ENCODE peak calls at places on chromosomes 5 and 9, in ten cellular contexts. T, P, X, Y, U, N, V, Z, G and B are unnamed samples.

GRCh38 chr5:78706825-78707224 is 58.3 kb upstream of the LHFPL2 start:
- DNase-seq in Y (no peak), N (no peak), T (no peak), V (no peak), U (no peak), P (no peak), X (no peak), Z (no peak), G (no peak), B (no peak)

GRCh38 chr5:149426931-149427330 is 47.8 kb upstream of the IL17B start:
- DNase-seq in P (no peak), X (no peak), Y (no peak), Z (no peak), N (no peak), V (no peak), U (no peak), T (no peak), G (no peak), B (no peak)

GRCh38 chr9:109286981-109287380 is 33.9 kb downstream of the EPB41L4B start:
- DNase-seq in T (no peak), U (no peak), P (no peak), Y (no peak), Z (no peak), N (no peak), G (peak), V (no peak), X (no peak), B (no peak)

GRCh38 chr5:159286420-159287035 is 23.4 kb downstream of the UBLCP1 start:
- DNase-seq in X (no peak), P (peak), G (peak), Z (no peak), T (peak), U (no peak), N (no peak), V (no peak), Y (peak), B (no peak)

GRCh38 chr9:73179594-73179993 is 27.9 kb downstream of the ANXA1 start:
- DNase-seq in U (no peak), Z (no peak), T (no peak), Y (no peak), P (no peak), X (no peak), N (no peak), G (no peak), V (no peak), B (no peak)

GRCh38 chr5:124962735-124963134 is 216.3 kb upstream of the ZNF608 start:
- DNase-seq in V (no peak), T (no peak), U (no peak), N (no peak), Y (no peak), X (no peak), P (no peak), G (no peak), Z (no peak), B (no peak)

GRCh38 chr5:132267166-132267739 is 9.8 kb downstream of the PDLIM4 start:
- DNase-seq in G (no peak), Y (no peak), P (no peak), Z (no peak), U (no peak), T (no peak), N (no peak), V (no peak), X (no peak), B (no peak)

GRCh38 chr9:21972361-21972760 is 21.8 kb downstream of the CDKN2A start:
- DNase-seq in Y (no peak), X (no peak), P (no peak), N (no peak), T (peak), U (no peak), V (no peak), Z (no peak), G (no peak), B (no peak)

GRCh38 chr9:134879664-134880483 is 736 bp upstream of the FCN2 start:
- DNase-seq in G (no peak), P (no peak), N (no peak), Y (no peak), Z (no peak), V (no peak), T (no peak), U (no peak), X (no peak), B (no peak)

GRCh38 chr9:34559616-34560546 is 29.6 kb downstream of the CNTFR start:
- DNase-seq in T (no peak), Z (no peak), V (peak), Y (no peak), P (no peak), X (no peak), U (no peak), G (no peak), N (no peak), B (no peak)

GRCh38 chr9:36592801-36593583 is 20.3 kb downstream of the MELK start:
- DNase-seq in X (no peak), G (no peak), N (no peak), T (peak), V (no peak), Y (no peak), Z (no peak), U (no peak), P (no peak), B (no peak)

GRCh38 chr9:2465921-2466460 is 155.6 kb upstream of the VLDLR start:
- DNase-seq in N (no peak), X (no peak), V (no peak), P (peak), Z (no peak), G (peak), T (no peak), Y (no peak), U (no peak), B (no peak)

GRCh38 chr5:140108093-140109049 is 5.5 kb upstream of the PURA start:
- DNase-seq in U (no peak), T (peak), N (no peak), P (no peak), Z (peak), X (peak), G (no peak), V (peak), Y (no peak), B (no peak)

GRCh38 chr5:143023447-143024096 is 253.4 kb downstream of the ARHGAP26 start:
- DNase-seq in V (no peak), P (no peak), T (no peak), Y (no peak), Z (peak), X (no peak), G (no peak), N (no peak), U (no peak), B (no peak)

GRCh38 chr5:34751807-34752736 is 86.9 kb upstream of the TTC23L start:
- DNase-seq in P (peak), N (no peak), U (no peak), T (no peak), Z (no peak), Y (no peak), V (no peak), X (no peak), G (no peak), B (no peak)

GRCh38 chr9:99824378-99825157 is 2.9 kb downstream of the NR4A3 start:
- DNase-seq in N (no peak), X (peak), P (peak), Y (peak), U (no peak), T (peak), Z (peak), V (peak), G (no peak), B (no peak)

GRCh38 chr9:123997665-123998277 is 13.8 kb upstream of the LHX2 start:
- DNase-seq in U (no peak), V (peak), X (no peak), Z (no peak), G (no peak), N (no peak), Y (no peak), T (peak), P (no peak), B (no peak)

GRCh38 chr5:167255931-167256330 is 1035.5 kb upstream of the WWC1 start:
- DNase-seq in P (no peak), Z (no peak), X (no peak), Y (no peak), U (no peak), V (no peak), T (no peak), N (no peak), G (no peak), B (no peak)

GRCh38 chr9:84173961-84174360 is 166.6 kb downstream of the SLC28A3 start:
- DNase-seq in G (no peak), P (no peak), Z (no peak), N (no peak), V (no peak), Y (no peak), T (no peak), U (no peak), X (no peak), B (no peak)

GRCh38 chr5:59099270-59099994 is 516.6 kb downstream of the RAB3C start:
- DNase-seq in T (no peak), Z (no peak), P (no peak), V (no peak), U (no peak), N (no peak), Y (no peak), G (no peak), X (no peak), B (no peak)

GRCh38 chr9:134198771-134199170 is 34.4 kb upstream of the RNU6ATAC start:
- DNase-seq in U (no peak), Z (no peak), V (peak), T (no peak), Y (no peak), N (no peak), G (no peak), X (no peak), P (no peak), B (no peak)

GRCh38 chr5:178360231-178360925 is 127.8 kb upstream of the PHYKPL start:
- DNase-seq in Y (no peak), V (peak), P (no peak), N (no peak), Z (no peak), X (no peak), T (no peak), U (no peak), G (no peak), B (no peak)

GRCh38 chr5:159975462-159976019 is 33.4 kb upstream of the TTC1 start:
- DNase-seq in U (peak), Y (no peak), G (no peak), T (peak), P (no peak), N (no peak), X (no peak), V (no peak), Z (no peak), B (no peak)

GRCh38 chr9:73347123-73347522 is 195.5 kb downstream of the ANXA1 start:
- DNase-seq in U (no peak), V (no peak), X (no peak), P (no peak), Y (no peak), G (no peak), T (no peak), N (no peak), Z (no peak), B (no peak)

GRCh38 chr9:132243156-132244074 is 81.6 kb downstream of the NTNG2 start:
- DNase-seq in V (peak), N (no peak), X (no peak), T (no peak), G (peak), P (no peak), U (no peak), Z (no peak), Y (no peak), B (no peak)

GRCh38 chr5:138611295-138612220 is 36.4 kb upstream of the HSPA9 start:
- DNase-seq in U (no peak), Z (peak), P (peak), N (no peak), X (no peak), G (no peak), Y (no peak), V (no peak), T (peak), B (no peak)

GRCh38 chr5:125634242-125634835 is 788.9 kb upstream of the GRAMD2B start:
- DNase-seq in P (peak), Z (no peak), T (peak), Y (peak), G (no peak), N (no peak), X (no peak), U (no peak), V (no peak), B (no peak)